ENCODE peak calls at places on chromosomes 1 and 21, in eight cellular contexts. Y is endothelial cell; X is tibial artery; S is gastrocnemius medialis; Z is activated B cell treated with CpG ODN at 0.5 μM for 24 hours; L is CD4-positive, alpha-beta T cell; T is right atrium auricular region; R is HFF-Myc. D is an unnamed sample.

GRCh38 chr1:189662190-189662589 is 815.5 kb downstream of the BRINP3 start:
- DNase-seq in Y (no peak), X (no peak), S (no peak), Z (no peak), L (no peak), T (no peak), R (no peak), D (no peak)

GRCh38 chr1:41498809-41499208 is 14.3 kb upstream of the EDN2 start:
- DNase-seq in Y (no peak), X (no peak), S (peak; percentile 78), Z (no peak), L (no peak), T (peak; percentile 82), R (no peak), D (no peak)

GRCh38 chr1:107140703-107141490 is at the start of gene NTNG1:
- DNase-seq in Y (peak; percentile 31), X (no peak), S (no peak), Z (peak; percentile 47), L (no peak), T (no peak), R (no peak), D (peak; percentile 69)

GRCh38 chr1:51253691-51254090 is 17.6 kb downstream of the RNF11 start:
- DNase-seq in Y (no peak), X (no peak), S (no peak), Z (no peak), L (no peak), T (no peak), R (no peak), D (no peak)

GRCh38 chr1:242872521-242872920 is 348.0 kb upstream of the PLD5 start:
- DNase-seq in Y (no peak), X (no peak), S (no peak), Z (no peak), L (no peak), T (no peak), R (no peak), D (no peak)

GRCh38 chr1:218556016-218556415 is 210.9 kb downstream of the TGFB2 start:
- DNase-seq in Y (no peak), X (no peak), S (no peak), Z (no peak), L (no peak), T (no peak), R (no peak), D (no peak)

GRCh38 chr21:32645261-32646182 is 33.3 kb upstream of the CFAP298 start:
- DNase-seq in Y (peak; percentile 11), X (no peak), S (no peak), Z (no peak), L (no peak), T (no peak), R (no peak), D (no peak)

GRCh38 chr1:183444243-183444642 is 26.1 kb upstream of the NMNAT2 start:
- DNase-seq in Y (no peak), X (no peak), S (no peak), Z (no peak), L (no peak), T (no peak), R (no peak), D (no peak)

GRCh38 chr1:1554926-1555915 is 14.8 kb upstream of the TMEM240 start:
- DNase-seq in Y (no peak), X (no peak), S (peak; percentile 71), Z (no peak), L (no peak), T (no peak), R (peak; percentile 70), D (no peak)

GRCh38 chr21:46063227-46063626 is 34.7 kb upstream of the COL6A2 start:
- DNase-seq in Y (no peak), X (no peak), S (no peak), Z (no peak), L (no peak), T (peak; percentile 58), R (no peak), D (no peak)

GRCh38 chr1:4140821-4141220 is 240.7 kb upstream of the C1orf174 start:
- DNase-seq in Y (no peak), X (no peak), S (no peak), Z (no peak), L (no peak), T (no peak), R (no peak), D (no peak)

GRCh38 chr1:109789771-109790170 is 26.0 kb upstream of the EPS8L3 start:
- DNase-seq in Y (no peak), X (peak; percentile 4), S (no peak), Z (no peak), L (no peak), T (no peak), R (no peak), D (peak; percentile 34)

GRCh38 chr1:172637522-172637921 is 21.4 kb upstream of the FASLG start:
- DNase-seq in Y (no peak), X (no peak), S (no peak), Z (no peak), L (no peak), T (no peak), R (no peak), D (no peak)

GRCh38 chr21:42706765-42707164 is 53.3 kb downstream of the PDE9A start:
- DNase-seq in Y (no peak), X (no peak), S (no peak), Z (no peak), L (no peak), T (no peak), R (no peak), D (no peak)

GRCh38 chr1:24973315-24973714 is 43.2 kb upstream of the RUNX3 start:
- DNase-seq in Y (no peak), X (no peak), S (no peak), Z (no peak), L (no peak), T (no peak), R (no peak), D (no peak)

GRCh38 chr1:30327370-30328099 is 395.9 kb downstream of the MATN1 start:
- DNase-seq in Y (no peak), X (no peak), S (no peak), Z (no peak), L (no peak), T (peak; percentile 11), R (no peak), D (no peak)

GRCh38 chr21:15820857-15821256 is 91.1 kb downstream of the USP25 start:
- DNase-seq in Y (no peak), X (no peak), S (no peak), Z (no peak), L (no peak), T (no peak), R (no peak), D (no peak)

GRCh38 chr1:55696181-55696580 is 481.0 kb upstream of the USP24 start:
- DNase-seq in Y (no peak), X (peak; percentile 78), S (peak; percentile 28), Z (no peak), L (no peak), T (peak; percentile 79), R (peak; percentile 74), D (no peak)

GRCh38 chr21:38989745-38990423 is 184.2 kb downstream of the ETS2 start:
- DNase-seq in Y (no peak), X (no peak), S (no peak), Z (no peak), L (no peak), T (no peak), R (peak; percentile 79), D (peak; percentile 73)

GRCh38 chr1:185132534-185132933 is 24.2 kb downstream of the TRMT1L start:
- DNase-seq in Y (no peak), X (no peak), S (no peak), Z (no peak), L (no peak), T (no peak), R (no peak), D (no peak)

GRCh38 chr1:177631770-177632169 is 338.1 kb downstream of the SEC16B start:
- DNase-seq in Y (no peak), X (no peak), S (no peak), Z (no peak), L (no peak), T (no peak), R (no peak), D (no peak)
- TF ChIP-seq CTCF in Y (no peak), X (no peak), S (no peak), Z (no peak), L (no peak), T (no peak), R (no peak), D (no peak)

DNA sequence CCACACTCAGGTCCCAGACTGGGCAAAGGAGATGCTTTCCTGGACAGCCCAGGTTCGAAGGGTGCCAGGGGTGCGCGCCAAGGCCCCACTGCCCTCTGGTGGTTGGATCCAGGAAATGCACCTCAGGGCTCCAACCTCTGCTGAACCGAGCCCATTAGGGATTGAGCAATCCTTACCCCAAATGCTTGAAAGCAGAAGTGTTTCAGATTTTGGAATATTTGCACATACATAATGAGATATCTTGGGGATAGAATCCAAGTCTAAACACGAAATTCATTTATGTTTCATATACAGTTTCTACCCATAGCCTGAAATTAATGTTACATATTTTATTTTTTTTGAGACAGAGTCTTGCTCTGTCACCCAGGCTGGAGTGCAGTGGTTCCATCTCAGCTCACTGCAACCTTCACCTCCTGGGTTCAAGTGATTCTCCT is 57.4 kb downstream of the SLC9A1 start:
- DNase-seq in Y (peak; percentile 84), X (peak; percentile 71), S (peak; percentile 54), Z (peak; percentile 61), L (peak; percentile 64), T (peak; percentile 89), R (no peak), D (peak; percentile 84)
- TF ChIP-seq CTCF in Y (peak; percentile 96), X (peak; percentile 98), S (peak; percentile 95), Z (peak; percentile 72), L (peak; percentile 95), T (peak; percentile 98), R (peak; percentile 93), D (peak; percentile 97)

GRCh38 chr1:199463521-199464127 is 563.9 kb upstream of the NR5A2 start:
- DNase-seq in Y (peak; percentile 63), X (no peak), S (no peak), Z (no peak), L (no peak), T (no peak), R (peak; percentile 31), D (no peak)

GRCh38 chr1:199460933-199461332 is 566.6 kb upstream of the NR5A2 start:
- DNase-seq in Y (no peak), X (no peak), S (no peak), Z (no peak), L (no peak), T (no peak), R (no peak), D (no peak)
- TF ChIP-seq CTCF in Y (no peak), X (no peak), S (no peak), Z (no peak), L (no peak), T (no peak), R (no peak), D (no peak)

GRCh38 chr1:94526152-94526551 is 15.4 kb downstream of the F3 start:
- DNase-seq in Y (no peak), X (no peak), S (no peak), Z (no peak), L (no peak), T (no peak), R (no peak), D (no peak)

GRCh38 chr1:94528271-94528670 is 13.3 kb downstream of the F3 start:
- DNase-seq in Y (no peak), X (no peak), S (no peak), Z (no peak), L (no peak), T (no peak), R (no peak), D (no peak)

GRCh38 chr1:94526581-94526980 is 15.0 kb downstream of the F3 start:
- DNase-seq in Y (no peak), X (no peak), S (no peak), Z (no peak), L (no peak), T (no peak), R (no peak), D (no peak)

GRCh38 chr1:94527447-94528031 is 14.0 kb downstream of the F3 start:
- DNase-seq in Y (no peak), X (no peak), S (no peak), Z (no peak), L (no peak), T (no peak), R (no peak), D (no peak)

GRCh38 chr1:94522304-94522703 is 19.3 kb downstream of the F3 start:
- DNase-seq in Y (no peak), X (no peak), S (no peak), Z (no peak), L (no peak), T (no peak), R (peak; percentile 52), D (no peak)
- TF ChIP-seq CTCF in Y (no peak), X (peak; percentile 58), S (no peak), Z (no peak), L (no peak), T (peak; percentile 64), R (peak; percentile 59), D (peak; percentile 71)

D was measured in type B pancreatic cell.